ENCODE peak calls at places on chromosomes 1 and 21, in ten cellular contexts. L, G, Z, I, T, B, U, H, K and D are unnamed samples.

GRCh38 chr1:68542586-68542985 is 45.7 kb upstream of the DEPDC1 start:
- DNase-seq in L (no peak), Z (no peak), K (no peak), G (no peak), I (no peak), H (no peak), U (no peak), T (no peak), B (no peak), D (no peak)

GRCh38 chr1:147579532-147580199 is 38.4 kb downstream of the BCL9 start:
- DNase-seq in G (no peak), K (peak; percentile 72), I (peak; percentile 59), T (no peak), H (peak; percentile 49), Z (peak; percentile 12), B (no peak), L (no peak), U (no peak), D (no peak)

GRCh38 chr1:152034654-152035405 is 2.0 kb downstream of the S100A11 start:
- DNase-seq in U (peak; percentile 56), I (no peak), B (peak; percentile 83), Z (peak; percentile 80), K (peak; percentile 86), T (peak; percentile 52), H (peak; percentile 77), G (peak; percentile 66), L (peak; percentile 39), D (no peak)

GRCh38 chr1:118185083-118185899 is at the start of gene SPAG17:
- DNase-seq in K (peak; percentile 80), H (peak; percentile 74), G (peak; percentile 59), T (peak; percentile 62), Z (peak; percentile 4), U (peak; percentile 32), I (peak; percentile 74), L (no peak), B (no peak), D (no peak)

GRCh38 chr1:117572546-117572945 is 33.3 kb upstream of the TENT5C start:
- DNase-seq in K (peak; percentile 60), Z (no peak), B (peak; percentile 27), G (no peak), L (peak; percentile 12), H (peak; percentile 66), I (no peak), U (no peak), T (no peak), D (no peak)

GRCh38 chr1:160005070-160005469 is 26.7 kb downstream of the PIGM start:
- DNase-seq in H (no peak), K (no peak), B (no peak), I (no peak), L (no peak), G (peak; percentile 53), U (no peak), Z (no peak), T (no peak), D (no peak)

GRCh38 chr1:65020774-65021173 is 54.4 kb upstream of the JAK1 start:
- DNase-seq in I (no peak), L (no peak), G (no peak), B (no peak), U (no peak), Z (no peak), K (no peak), H (no peak), T (no peak), D (no peak)

GRCh38 chr1:159492575-159493323 is 43.1 kb downstream of the OR10J5 start:
- DNase-seq in Z (peak; percentile 14), U (no peak), B (no peak), I (no peak), H (no peak), T (no peak), L (no peak), G (no peak), K (no peak), D (no peak)

GRCh38 chr1:153100241-153100640 is 5.9 kb upstream of the SPRR2E start:
- DNase-seq in K (no peak), T (no peak), H (no peak), I (no peak), L (no peak), U (no peak), B (no peak), Z (no peak), G (no peak), D (no peak)

GRCh38 chr1:67611841-67612240 is 73.2 kb upstream of the GADD45A start:
- DNase-seq in L (no peak), U (no peak), Z (no peak), H (no peak), I (no peak), G (no peak), B (no peak), T (no peak), K (no peak), D (no peak)

GRCh38 chr1:37606481-37607263 is 10.9 kb upstream of the GNL2 start:
- DNase-seq in B (no peak), T (no peak), G (no peak), L (no peak), Z (no peak), K (no peak), I (no peak), U (no peak), H (no peak), D (no peak)

GRCh38 chr1:186482661-186483255 is 21.8 kb upstream of the PDC start:
- DNase-seq in G (peak; percentile 49), T (peak; percentile 16), B (peak; percentile 68), U (peak; percentile 73), H (peak; percentile 52), Z (peak; percentile 41), I (peak; percentile 40), L (peak; percentile 4), K (peak; percentile 43), D (no peak)

GRCh38 chr1:60848583-60849188 is 233.7 kb upstream of the NFIA start:
- DNase-seq in Z (no peak), T (no peak), K (no peak), I (no peak), G (no peak), B (no peak), U (no peak), H (no peak), L (no peak), D (no peak)
- TF ChIP-seq CTCF in Z (peak; percentile 60), T (peak; percentile 43), K (peak; percentile 40), I (peak; percentile 32), G (no peak), B (peak; percentile 43), U (peak; percentile 32), H (no peak), L (no peak), D (peak; percentile 27)

GRCh38 chr1:23362218-23362713 is 7.4 kb downstream of the ZNF436 start:
- DNase-seq in L (no peak), I (no peak), H (no peak), U (no peak), K (no peak), G (no peak), B (no peak), T (no peak), Z (no peak), D (no peak)
- H3K9me3 ChIP-seq in L (peaks cover 31% of the 10 kb centered on the region), I (peaks cover 17% of the 10 kb centered on the region), H (peaks cover 58% of the 10 kb centered on the region), U (peaks cover 46% of the 10 kb centered on the region), K (peaks cover 23% of the 10 kb centered on the region), G (no peaks in the 10 kb centered on the region), B (peaks cover 37% of the 10 kb centered on the region), T (peaks cover 90% of the 10 kb centered on the region), Z (peaks cover 92% of the 10 kb centered on the region), D (peaks cover 20% of the 10 kb centered on the region)

GRCh38 chr1:28891256-28891655 is 23.1 kb upstream of the EPB41 start:
- DNase-seq in T (no peak), B (no peak), Z (no peak), H (no peak), U (no peak), K (no peak), G (no peak), L (no peak), I (no peak), D (no peak)
- H3K4me3 ChIP-seq in T (no peak overlapping the region), B (no peak overlapping the region), Z (no peak overlapping the region), H (no peak overlapping the region), U (no peak overlapping the region), K (no peak overlapping the region), G (no peak overlapping the region), L (no peak overlapping the region), I (no peak overlapping the region), D (no peak overlapping the region)

GRCh38 chr1:177185209-177185608 is 14.5 kb downstream of the BRINP2 start:
- DNase-seq in Z (no peak), T (no peak), K (no peak), G (no peak), L (no peak), U (peak; percentile 33), I (no peak), B (no peak), H (peak; percentile 6), D (no peak)
- TF ChIP-seq CTCF in Z (no peak), T (no peak), K (peak; percentile 34), G (no peak), L (no peak), U (peak; percentile 47), I (no peak), B (peak; percentile 57), H (no peak), D (peak; percentile 21)

DNA sequence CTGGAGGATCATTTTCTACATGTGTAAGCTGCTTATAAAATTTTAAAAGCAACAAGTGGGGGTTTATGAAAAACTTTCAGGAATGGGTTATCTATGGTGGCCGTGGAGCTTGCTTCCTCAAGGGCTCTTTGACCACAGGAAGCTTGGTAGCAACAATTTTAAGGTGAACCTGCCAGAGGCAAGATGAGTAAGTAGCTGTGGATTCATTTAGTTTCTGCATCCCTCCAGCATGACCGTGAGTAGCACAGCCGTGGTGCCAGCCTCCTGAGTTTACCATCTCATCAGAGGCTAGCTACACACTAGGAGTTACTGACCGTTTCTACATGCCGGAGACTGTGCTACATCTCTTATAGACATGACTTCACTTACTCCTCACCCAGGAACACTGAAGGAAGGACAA is 30.0 kb upstream of the PLEKHG5 start:
- DNase-seq in U (no peak), I (no peak), Z (no peak), L (no peak), G (no peak), B (no peak), K (no peak), T (no peak), H (no peak), D (no peak)
- H3K9me3 ChIP-seq in U (no peaks in the 10 kb centered on the region), I (no peaks in the 10 kb centered on the region), Z (no peaks in the 10 kb centered on the region), L (no peaks in the 10 kb centered on the region), G (no peaks in the 10 kb centered on the region), B (no peaks in the 10 kb centered on the region), K (no peaks in the 10 kb centered on the region), T (no peaks in the 10 kb centered on the region), H (no peaks in the 10 kb centered on the region), D (no peaks in the 10 kb centered on the region)

DNA sequence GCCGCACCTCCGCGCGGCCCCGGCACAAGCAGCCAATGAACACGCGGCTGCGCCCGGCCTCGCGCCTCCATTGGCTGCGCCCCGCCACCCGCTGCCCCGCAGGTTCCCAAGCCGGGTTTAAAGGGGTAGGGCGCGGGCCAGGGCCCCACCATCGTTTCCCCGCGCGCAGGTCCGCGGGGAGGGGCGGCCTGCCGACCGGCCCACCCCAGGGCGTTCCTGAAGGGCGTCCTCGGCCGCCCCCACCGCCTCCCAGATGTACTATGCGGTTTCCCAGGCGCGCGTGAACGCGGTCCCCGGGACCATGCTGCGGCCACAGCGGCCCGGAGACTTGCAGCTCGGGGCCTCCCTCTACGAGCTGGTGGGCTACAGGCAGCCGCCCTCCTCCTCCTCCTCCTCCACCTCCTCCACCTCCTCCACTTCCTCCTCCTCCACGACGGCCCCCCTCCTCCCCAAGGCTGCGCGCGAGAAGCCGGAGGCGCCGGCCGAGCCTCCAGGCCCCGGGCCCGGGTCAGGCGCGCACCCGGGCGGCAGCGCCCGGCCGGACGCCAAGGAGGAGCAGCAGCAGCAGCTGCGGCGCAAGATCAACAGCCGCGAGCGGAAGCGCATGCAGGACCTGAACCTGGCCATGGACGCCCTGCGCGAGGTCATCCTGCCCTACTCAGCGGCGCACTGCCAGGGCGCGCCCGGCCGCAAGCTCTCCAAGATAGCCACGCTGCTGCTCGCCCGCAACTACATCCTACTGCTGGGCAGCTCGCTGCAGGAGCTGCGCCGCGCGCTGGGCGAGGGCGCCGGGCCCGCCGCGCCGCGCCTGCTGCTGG is at the start of gene OLIG1:
- DNase-seq in U (peak; percentile 77), T (no peak), H (peak; percentile 17), K (peak; percentile 22), I (peak; percentile 58), L (no peak), Z (peak; percentile 55), G (no peak), B (no peak), D (no peak)
- H3K4me3 ChIP-seq in U (peak within 1 kb of the TSS; percentile 57), T (peak within 1 kb of the TSS; percentile 57), H (no peak within 1 kb of the TSS), K (peak within 1 kb of the TSS; percentile 28), I (peak within 1 kb of the TSS; percentile 15), L (peak within 1 kb of the TSS; percentile 36), Z (peak within 1 kb of the TSS; percentile 42), G (no peak within 1 kb of the TSS), B (no peak within 1 kb of the TSS), D (peak within 1 kb of the TSS; percentile 72)